ENCODE peak calls at places on chromosome 3, in five cellular contexts. E is NCI-H2081, L is HT-29, G is esophagus squamous epithelium, V is cardiac fibroblast. I is an unnamed sample.

GRCh38 chr3:159645874-159646273 is 342.8 kb upstream of the IL12A start:
- DNase-seq in E (no peak), L (no peak), G (no peak), V (peak; percentile 80), I (no peak)

GRCh38 chr3:158152186-158152585 is 42.3 kb downstream of the RSRC1 start:
- DNase-seq in E (no peak), L (no peak), G (no peak), V (peak; percentile 85), I (no peak)

GRCh38 chr3:56825579-56826438 is 24.1 kb upstream of the ARHGEF3 start:
- DNase-seq in E (no peak), L (no peak), G (no peak), V (peak; percentile 22), I (no peak)

GRCh38 chr3:100113728-100114412 is 431 bp downstream of the FILIP1L start:
- DNase-seq in E (no peak), L (no peak), G (no peak), V (peak; percentile 44), I (no peak)

GRCh38 chr3:18758047-18758704 is 333.0 kb upstream of the SATB1 start:
- DNase-seq in E (peak; percentile 79), L (peak; percentile 92), G (no peak), V (peak; percentile 8), I (no peak)

GRCh38 chr3:101119535-101119934 is 126.3 kb upstream of the ABI3BP start:
- DNase-seq in E (no peak), L (no peak), G (no peak), V (peak; percentile 78), I (no peak)

GRCh38 chr3:41143421-41144031 is 55.8 kb upstream of the CTNNB1 start:
- DNase-seq in E (no peak), L (no peak), G (no peak), V (no peak), I (no peak)

GRCh38 chr3:195757371-195757770 is 36.6 kb downstream of the MUC20 start:
- DNase-seq in E (no peak), L (no peak), G (no peak), V (no peak), I (no peak)